ENCODE peak calls at places on chromosomes 16 and 17, in six cellular contexts. Q is mammary epithelial cell, N is astrocyte of the cerebellum, S is A549, T is GM12864, O is breast epithelium. W is an unnamed sample.

GRCh38 chr17:80063815-80064585 is 27.6 kb downstream of the CCDC40 start:
- DNase-seq in S (peak), N (peak), Q (no peak), O (peak), T (no peak), W (no peak)

GRCh38 chr17:45432405-45433113 is at the start of gene ARHGAP27:
- DNase-seq in S (no peak), O (no peak), N (no peak), T (no peak), Q (peak), W (no peak)

GRCh38 chr17:28999216-28999615 is 6.6 kb downstream of the SEZ6 start:
- DNase-seq in T (no peak), N (no peak), S (no peak), Q (no peak), O (no peak), W (no peak)

GRCh38 chr16:80142940-80143339 is 397.9 kb upstream of the DYNLRB2 start:
- DNase-seq in O (no peak), Q (no peak), N (no peak), T (no peak), S (no peak), W (no peak)

GRCh38 chr17:4476512-4477070 is 22.1 kb upstream of the SPNS2 start:
- DNase-seq in Q (no peak), S (no peak), N (no peak), T (no peak), O (peak), W (no peak)

GRCh38 chr17:63247706-63248105 is 198.4 kb downstream of the CYB561 start:
- DNase-seq in S (no peak), N (no peak), O (no peak), Q (no peak), T (no peak), W (no peak)

GRCh38 chr16:75248536-75249380 is 2.7 kb downstream of the BCAR1 start:
- DNase-seq in N (no peak), O (no peak), S (no peak), T (no peak), Q (no peak), W (no peak)

GRCh38 chr17:64328036-64328874 is 62.4 kb downstream of the PECAM1 start:
- DNase-seq in N (no peak), S (no peak), T (no peak), Q (no peak), O (no peak), W (no peak)

GRCh38 chr17:42819939-42820535 is 4.0 kb downstream of the BECN1 start:
- DNase-seq in T (peak), Q (peak), N (no peak), S (peak), O (no peak), W (no peak)

GRCh38 chr17:58336456-58337094 is 8.0 kb upstream of the TSPOAP1 start:
- DNase-seq in S (no peak), T (no peak), N (no peak), Q (no peak), O (no peak), W (no peak)

GRCh38 chr16:53893731-53894435 is 189.9 kb downstream of the FTO start:
- DNase-seq in N (peak), T (no peak), S (no peak), O (peak), Q (peak), W (no peak)

GRCh38 chr17:40070895-40071719 is 8.3 kb downstream of the THRA start:
- DNase-seq in Q (no peak), S (no peak), N (no peak), T (no peak), O (no peak), W (no peak)

GRCh38 chr16:8673611-8674412 is 605 bp upstream of the ABAT start:
- DNase-seq in Q (no peak), N (no peak), S (no peak), T (no peak), O (no peak), W (no peak)

GRCh38 chr16:58732545-58733247 is 1.4 kb downstream of the GOT2 start:
- DNase-seq in Q (peak), T (no peak), N (no peak), O (no peak), S (no peak), W (no peak)

GRCh38 chr16:53504665-53505064 is 1.7 kb upstream of the AKTIP start:
- DNase-seq in T (no peak), N (no peak), Q (peak), O (peak), S (no peak), W (no peak)

GRCh38 chr17:33968350-33969044 is 286.6 kb upstream of the CCL2 start:
- DNase-seq in O (no peak), Q (no peak), S (no peak), N (no peak), T (peak), W (no peak)

GRCh38 chr17:79991140-79991923 is 44.3 kb downstream of the TBC1D16 start:
- DNase-seq in O (peak), Q (peak), T (no peak), S (peak), N (peak), W (no peak)

GRCh38 chr17:40251576-40251975 is 32.5 kb downstream of the WIPF2 start:
- DNase-seq in N (peak), T (no peak), S (peak), Q (peak), O (no peak), W (peak)

GRCh38 chr17:66405836-66406679 is 103.6 kb downstream of the PRKCA start:
- DNase-seq in S (no peak), Q (no peak), T (no peak), O (no peak), N (no peak), W (no peak)

GRCh38 chr17:38724337-38724988 is 5.7 kb upstream of the CISD3 start:
- DNase-seq in S (no peak), N (no peak), O (no peak), Q (no peak), T (no peak), W (no peak)

GRCh38 chr16:86604436-86605220 is 26.3 kb downstream of the FOXL1 start:
- DNase-seq in Q (no peak), N (no peak), O (peak), T (peak), S (no peak), W (no peak)

GRCh38 chr17:7058831-7059447 is 15.0 kb upstream of the SLC16A11 start:
- DNase-seq in O (no peak), S (no peak), N (no peak), Q (peak), T (no peak), W (no peak)

GRCh38 chr17:61404702-61405046 is 5.0 kb downstream of the TBX2 start:
- DNase-seq in Q (no peak), T (no peak), O (no peak), S (no peak), N (no peak), W (no peak)
- H3K4me3 ChIP-seq in Q (no peak), T (no peak), O (peak), S (no peak), N (no peak), W (no peak)

DNA sequence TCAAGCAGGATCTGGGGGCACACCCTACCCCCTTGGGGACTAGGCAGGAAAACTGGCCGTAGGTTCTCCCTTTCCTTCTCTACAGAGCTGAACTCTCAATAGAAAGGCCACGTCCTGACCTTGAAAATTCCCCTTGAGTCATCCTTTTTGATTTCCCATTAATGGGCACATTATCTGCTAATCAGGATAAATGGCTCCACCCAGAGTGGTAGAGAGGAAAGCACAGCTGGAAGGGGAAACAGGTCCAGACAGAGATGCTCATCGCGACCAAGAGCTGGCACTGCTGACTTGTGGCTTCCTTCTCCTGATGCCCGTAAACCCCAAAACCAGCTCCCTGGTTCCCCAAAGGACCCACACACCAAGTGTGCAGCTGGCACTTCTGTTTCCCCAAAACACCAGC is 206.5 kb upstream of the CDH5 start:
- DNase-seq in Q (no peak), S (no peak), O (no peak), T (no peak), N (no peak), W (no peak)
- TF ChIP-seq CTCF in Q (no peak), S (no peak), O (no peak), T (no peak), N (no peak), W (no peak)

GRCh38 chr17:36807496-36808180 is 129.6 kb upstream of the LHX1 start:
- DNase-seq in O (no peak), T (no peak), Q (no peak), S (no peak), N (no peak), W (no peak)
- H3K4me3 ChIP-seq in O (peak), T (no peak), Q (no peak), S (peak), N (peak), W (no peak)

DNA sequence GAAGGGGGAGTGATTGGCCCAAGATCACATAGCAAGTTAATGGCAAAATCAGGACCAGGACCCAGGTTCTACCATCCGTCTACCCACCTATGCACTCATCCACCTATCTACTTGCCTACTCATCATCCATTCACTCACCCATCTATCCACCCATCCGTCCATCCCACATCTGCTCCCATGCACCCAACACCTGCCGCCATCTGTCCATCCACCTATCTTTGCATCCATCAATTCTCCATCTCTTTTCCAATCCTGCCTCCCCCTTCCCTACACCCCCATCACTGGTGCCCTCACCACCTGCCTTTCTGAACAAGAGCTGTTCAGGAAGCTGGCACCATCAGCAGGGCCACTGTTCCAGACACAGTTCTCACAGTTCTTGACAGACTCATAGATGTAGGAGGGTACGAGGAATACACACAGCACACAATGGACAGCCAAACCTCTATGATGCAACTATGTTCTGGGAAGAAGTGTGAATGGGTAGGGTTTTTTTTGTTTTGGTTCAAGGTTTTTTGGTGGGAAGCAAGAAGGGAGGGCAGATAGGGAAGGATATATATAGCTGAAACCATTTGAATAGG is 4.5 kb downstream of the SAMD14 start:
- DNase-seq in Q (no peak), T (no peak), O (no peak), S (no peak), N (no peak), W (no peak)
- TF ChIP-seq CTCF in Q (no peak), T (no peak), O (no peak), S (no peak), N (no peak), W (no peak)

GRCh38 chr17:41688641-41689496 is at the start of gene EIF1:
- DNase-seq in S (peak), O (peak), N (peak), Q (peak), T (peak), W (peak)

GRCh38 chr17:41689497-41690299 is 1.0 kb downstream of the EIF1 start:
- DNase-seq in O (peak), Q (peak), N (peak), S (no peak), T (peak), W (no peak)

GRCh38 chr17:41691031-41691777 is 2.5 kb downstream of the EIF1 start:
- DNase-seq in S (no peak), T (no peak), Q (no peak), O (no peak), N (no peak), W (no peak)

GRCh38 chr17:41692722-41693521 is 4.2 kb downstream of the EIF1 start:
- DNase-seq in N (no peak), S (no peak), Q (peak), O (no peak), T (no peak), W (no peak)

GRCh38 chr17:41690497-41690896 is 1.8 kb downstream of the EIF1 start:
- DNase-seq in S (no peak), N (no peak), O (no peak), Q (no peak), T (no peak), W (no peak)
- H3K4me3 ChIP-seq in S (peak), N (peak), O (peak), Q (peak), T (peak), W (peak)

GRCh38 chr16:55621771-55622170 is 34.0 kb upstream of the SLC6A2 start:
- DNase-seq in O (no peak), Q (no peak), N (no peak), S (no peak), T (no peak), W (no peak)
- TF ChIP-seq CTCF in O (no peak), Q (no peak), N (no peak), S (no peak), T (no peak), W (no peak)

GRCh38 chr16:70441406-70441990 is 2.6 kb upstream of the ST3GAL2 start:
- DNase-seq in Q (no peak), O (no peak), S (no peak), T (no peak), N (no peak), W (no peak)

GRCh38 chr16:70437582-70438324 is 1.1 kb downstream of the ST3GAL2 start:
- DNase-seq in S (no peak), N (peak), T (no peak), Q (peak), O (no peak), W (no peak)

GRCh38 chr16:70438325-70438982 is 446 bp downstream of the ST3GAL2 start:
- DNase-seq in Q (no peak), T (no peak), N (no peak), O (no peak), S (no peak), W (no peak)

GRCh38 chr16:70437017-70437581 is 1.8 kb downstream of the ST3GAL2 start:
- DNase-seq in N (peak), Q (no peak), O (no peak), S (no peak), T (no peak), W (peak)

DNA sequence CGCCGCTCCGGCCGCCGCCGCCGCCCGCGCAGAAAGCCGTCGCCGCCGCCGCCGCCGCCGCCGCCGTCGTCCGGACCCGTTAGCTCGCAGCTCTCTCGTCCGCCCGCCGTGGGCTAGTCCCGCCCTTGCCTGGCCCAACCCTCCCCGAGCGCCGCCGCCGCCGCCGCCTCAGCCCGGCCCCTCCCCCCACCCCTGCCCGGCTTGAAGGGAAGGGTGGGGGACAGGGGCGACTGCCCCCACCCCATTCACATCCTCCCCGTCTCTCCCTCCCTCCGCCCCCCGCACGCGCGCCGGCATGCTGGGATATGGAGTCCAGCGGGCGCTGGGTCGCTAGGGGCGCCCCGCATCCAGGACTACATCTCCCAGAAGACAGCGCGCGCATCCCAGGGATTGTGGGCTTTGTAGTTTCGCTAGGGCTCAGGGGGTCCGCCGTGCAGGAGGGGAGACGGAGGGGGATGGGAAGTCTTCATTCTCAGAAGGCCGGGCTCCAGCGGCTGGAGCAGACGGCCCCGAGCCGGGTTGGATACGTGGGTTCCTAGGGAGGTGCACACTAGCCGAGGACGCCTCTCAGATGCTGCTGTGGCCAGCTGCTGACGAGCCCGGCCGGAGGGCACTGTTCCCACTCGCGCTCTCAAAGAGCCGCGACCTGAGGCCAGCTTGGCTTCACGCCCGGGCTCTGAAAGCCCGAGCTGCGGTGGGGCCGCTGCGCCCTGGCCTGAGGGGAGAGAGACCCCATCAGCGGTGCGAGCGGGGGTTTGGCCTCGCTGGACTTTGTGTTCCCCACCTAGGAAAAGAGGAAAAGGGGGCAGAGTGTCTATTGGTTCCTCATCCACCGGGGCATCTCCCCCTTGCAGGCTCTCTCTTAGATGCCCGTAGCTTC is at the start of gene ST3GAL2:
- DNase-seq in O (peak), Q (peak), N (peak), T (peak), S (peak), W (no peak)
- H3K4me3 ChIP-seq in O (peak), Q (peak), N (peak), T (peak), S (peak), W (peak)

GRCh38 chr16:24801761-24802302 is 43.9 kb upstream of the SLC5A11 start:
- DNase-seq in T (no peak), Q (no peak), O (no peak), N (no peak), S (no peak), W (no peak)

GRCh38 chr16:24805484-24805883 is 40.3 kb upstream of the SLC5A11 start:
- DNase-seq in O (no peak), Q (no peak), N (no peak), T (no peak), S (no peak), W (no peak)

DNA sequence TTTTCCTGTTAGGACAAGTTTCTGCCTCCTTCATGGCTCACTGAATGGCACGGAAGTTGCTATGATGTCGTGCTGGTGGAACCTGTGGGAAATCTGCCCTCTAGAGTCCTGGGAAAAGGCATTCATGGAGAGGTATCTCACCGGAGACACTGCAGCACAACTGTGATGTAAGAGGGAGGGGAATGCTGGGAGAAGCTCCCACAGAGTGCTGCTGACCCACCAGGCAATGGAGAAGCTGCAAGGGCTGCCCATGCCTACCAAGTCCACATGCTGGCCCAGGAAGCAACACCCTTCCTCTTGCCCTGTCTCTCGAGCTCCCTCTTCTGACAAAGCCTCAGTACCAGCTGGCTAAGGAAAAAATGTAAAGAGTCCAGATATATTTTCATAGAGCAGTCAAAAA is 45.2 kb upstream of the SLC5A11 start:
- DNase-seq in S (peak), T (no peak), N (no peak), O (no peak), Q (peak), W (no peak)
- TF ChIP-seq CTCF in S (peak), T (peak), N (peak), O (no peak), Q (peak), W (no peak)

GRCh38 chr17:82668024-82668630 is 19.9 kb upstream of the WDR45B start:
- DNase-seq in O (no peak), N (no peak), S (no peak), Q (no peak), T (no peak), W (no peak)

GRCh38 chr17:82665891-82666290 is 17.6 kb upstream of the WDR45B start:
- DNase-seq in S (no peak), N (no peak), Q (no peak), T (no peak), O (no peak), W (no peak)

GRCh38 chr17:82668631-82669099 is 20.4 kb upstream of the WDR45B start:
- DNase-seq in N (no peak), Q (peak), S (peak), O (peak), T (no peak), W (no peak)

GRCh38 chr17:82666931-82667667 is 18.9 kb upstream of the WDR45B start:
- DNase-seq in N (no peak), T (no peak), O (no peak), Q (no peak), S (no peak), W (no peak)

GRCh38 chr17:82667668-82668000 is 19.4 kb upstream of the WDR45B start:
- DNase-seq in T (no peak), O (no peak), Q (no peak), N (no peak), S (no peak), W (no peak)
- H3K4me3 ChIP-seq in T (no peak), O (no peak), Q (no peak), N (no peak), S (no peak), W (no peak)

GRCh38 chr16:29198231-29198630 is 208.3 kb downstream of the NPIPB11 start:
- DNase-seq in S (no peak), N (no peak), Q (no peak), T (no peak), O (no peak), W (no peak)

DNA sequence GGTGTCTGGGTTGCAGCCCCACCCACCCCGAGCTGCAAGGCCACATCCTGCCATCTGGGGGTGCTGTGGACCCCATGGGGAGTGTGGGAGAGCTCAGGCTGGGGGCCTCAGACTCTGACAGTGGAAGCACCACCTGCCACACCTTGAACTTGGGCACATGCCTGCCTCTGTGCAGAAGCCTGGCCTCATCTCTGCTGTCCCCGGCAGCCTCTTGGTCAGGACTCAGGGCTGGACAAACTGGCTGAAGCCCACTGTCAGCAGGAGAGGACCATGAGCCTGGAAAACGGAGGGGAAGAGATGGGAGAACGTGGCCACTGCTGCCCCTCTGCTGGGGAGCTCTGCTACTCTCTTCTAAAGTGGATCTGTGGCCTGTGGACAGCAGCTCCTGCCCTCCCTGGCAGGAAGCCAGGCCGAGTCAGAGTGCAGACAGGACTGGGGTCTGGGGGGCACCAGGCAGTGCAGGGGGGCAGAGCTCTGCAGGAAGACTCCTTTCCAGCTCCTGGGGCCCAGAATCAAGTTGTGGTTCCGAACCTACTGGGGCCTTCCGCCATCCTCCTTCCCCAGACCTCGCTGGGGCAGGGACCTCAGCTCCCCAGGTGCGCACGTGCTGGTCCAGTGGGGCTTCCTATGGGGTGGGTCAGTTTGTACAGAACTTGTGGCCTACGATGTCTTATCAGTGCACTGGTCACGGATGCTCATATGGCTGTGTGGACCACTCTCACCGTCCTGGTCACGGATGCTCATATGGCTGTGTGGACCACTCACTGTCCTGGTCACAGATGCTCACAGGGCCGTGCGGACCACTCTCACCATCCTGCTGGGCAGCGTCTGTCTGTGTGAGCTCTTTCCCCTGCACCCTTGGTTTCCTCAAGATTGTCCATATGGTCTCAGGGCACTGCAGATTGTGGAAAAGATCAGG is 207.7 kb downstream of the LAT start:
- DNase-seq in O (no peak), S (no peak), N (no peak), T (no peak), Q (no peak), W (no peak)
- TF ChIP-seq CTCF in O (no peak), S (no peak), N (no peak), T (peak), Q (no peak), W (peak)

W was measured in AG04449.